ENCODE peak calls at places on chromosomes 16 and 17, in four cellular contexts. H is transverse colon, S is tibial nerve, G is A549. D is an unnamed sample. For H3K9me3, the result is how much of the 10 kb centered on the place peaks cover.

GRCh38 chr16:51665599-51665998 is 514.5 kb upstream of the SALL1 start:
- DNase-seq in H (no peak), S (no peak), G (no peak), D (no peak)

GRCh38 chr17:17839792-17840707 is 3.3 kb upstream of the SREBF1 start:
- DNase-seq in H (peak), S (peak), G (peak), D (peak)

GRCh38 chr16:588639-588888 is 1.3 kb upstream of the RAB40C start:
- DNase-seq in H (peak), S (no peak), G (no peak), D (no peak)

GRCh38 chr16:49457196-49457595 is 83.6 kb downstream of the C16orf78 start:
- DNase-seq in H (no peak), S (no peak), G (no peak), D (no peak)

GRCh38 chr17:12053552-12053951 is 32.9 kb downstream of the MAP2K4 start:
- DNase-seq in H (no peak), S (no peak), G (no peak), D (no peak)

GRCh38 chr16:73095885-73096341 is 48.0 kb upstream of the ZFHX3 start:
- DNase-seq in H (no peak), S (no peak), G (no peak), D (no peak)

GRCh38 chr17:18960803-18961511 is 9.0 kb downstream of the SLC5A10 start:
- DNase-seq in H (peak), S (peak), G (peak), D (peak)

GRCh38 chr17:79801156-79802038 is 4.5 kb upstream of the CBX8 start:
- DNase-seq in H (peak), S (no peak), G (no peak), D (no peak)

GRCh38 chr17:8941520-8941919 is 24.0 kb downstream of the PIK3R5 start:
- DNase-seq in H (peak), S (no peak), G (no peak), D (no peak)

GRCh38 chr17:56700919-56701420 is 107.5 kb downstream of the NOG start:
- DNase-seq in H (no peak), S (no peak), G (no peak), D (no peak)

GRCh38 chr16:2829501-2830354 is at the start of gene ZG16B:
- DNase-seq in H (peak), S (no peak), G (no peak), D (no peak)

GRCh38 chr16:58510097-58510775 is 5.1 kb upstream of the SETD6 start:
- DNase-seq in H (no peak), S (no peak), G (no peak), D (peak)

GRCh38 chr17:43667506-43668438 is 6.0 kb upstream of the MEOX1 start:
- DNase-seq in H (no peak), S (no peak), G (no peak), D (no peak)

GRCh38 chr16:50547340-50547865 is 793 bp upstream of the NKD1 start:
- DNase-seq in H (peak), S (no peak), G (peak), D (peak)

GRCh38 chr16:50591800-50592771 is 43.9 kb downstream of the NKD1 start:
- DNase-seq in H (peak), S (no peak), G (no peak), D (peak)

GRCh38 chr17:48554412-48555090 is 9.6 kb upstream of the HOXB2 start:
- DNase-seq in H (no peak), S (no peak), G (peak), D (peak)

GRCh38 chr16:24070851-24071250 is 185.3 kb upstream of the CACNG3 start:
- DNase-seq in H (no peak), S (no peak), G (peak), D (no peak)

GRCh38 chr17:74971069-74971841 is 1.3 kb downstream of the HID1 start:
- DNase-seq in H (no peak), S (no peak), G (no peak), D (no peak)

GRCh38 chr16:69440236-69440635 is 15.8 kb downstream of the CYB5B start:
- DNase-seq in H (no peak), S (no peak), G (no peak), D (no peak)

GRCh38 chr16:27108826-27109665 is 42.3 kb downstream of the C16orf82 start:
- DNase-seq in H (no peak), S (no peak), G (no peak), D (no peak)

GRCh38 chr17:58658804-58659713 is 32.8 kb downstream of the TEX14 start:
- DNase-seq in H (peak), S (peak), G (peak), D (peak)

GRCh38 chr17:17205368-17206148 is 575 bp downstream of the PLD6 start:
- DNase-seq in H (peak), S (peak), G (peak), D (peak)

GRCh38 chr17:32529604-32530003 is 42.8 kb downstream of the CDK5R1 start:
- DNase-seq in H (no peak), S (no peak), G (no peak), D (no peak)

GRCh38 chr16:8890549-8890921 is 8.4 kb downstream of the LITAFD start:
- DNase-seq in H (no peak), S (no peak), G (no peak), D (no peak)

GRCh38 chr16:30033270-30033669 is 2.2 kb upstream of the TLCD3B start:
- DNase-seq in H (no peak), S (no peak), G (no peak), D (no peak)

GRCh38 chr16:30656974-30657865 is 1.0 kb upstream of the FBRS start:
- DNase-seq in H (peak), S (no peak), G (peak), D (no peak)

GRCh38 chr16:27102701-27103575 is 36.2 kb downstream of the C16orf82 start:
- DNase-seq in H (no peak), S (no peak), G (no peak), D (no peak)

GRCh38 chr17:2215616-2216364 is 87.8 kb downstream of the SMG6 start:
- DNase-seq in H (peak), S (peak), G (no peak), D (peak)

GRCh38 chr17:8369944-8370343 is 6.6 kb downstream of the KRABD2 start:
- DNase-seq in H (no peak), S (no peak), G (no peak), D (no peak)

GRCh38 chr16:11799509-11800384 is 2.7 kb upstream of the ZC3H7A start:
- DNase-seq in H (no peak), S (no peak), G (no peak), D (no peak)

GRCh38 chr17:47967607-47968252 is 3.2 kb upstream of the CDK5RAP3 start:
- DNase-seq in H (peak), S (no peak), G (peak), D (no peak)

GRCh38 chr17:81665205-81666091 is 957 bp downstream of the OXLD1 start:
- DNase-seq in H (peak), S (no peak), G (peak), D (peak)

GRCh38 chr16:84738255-84739038 is 38.6 kb downstream of the USP10 start:
- DNase-seq in H (peak), S (peak), G (peak), D (peak)

DNA sequence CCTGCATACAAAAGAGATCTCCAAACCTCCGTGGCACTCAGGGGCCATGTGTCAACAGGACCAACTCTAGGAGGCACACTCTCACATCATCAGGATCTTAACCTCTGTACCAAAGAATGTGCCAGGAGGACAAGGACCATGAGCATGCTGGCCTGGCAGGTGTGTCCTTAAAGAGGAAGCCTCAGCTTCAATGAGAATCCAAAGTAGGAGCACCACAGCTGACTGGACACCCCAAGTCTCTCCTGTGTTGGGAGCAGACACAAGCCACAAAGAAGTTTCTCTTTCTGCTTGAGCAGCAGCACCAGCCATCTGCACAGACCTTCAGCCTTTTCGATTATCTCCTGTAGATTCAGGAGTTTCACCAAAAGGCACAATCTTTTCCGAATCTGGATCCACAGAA is 1734.5 kb downstream of the TP53TG3F start:
- DNase-seq in H (no peak), S (no peak), G (no peak), D (no peak)
- H3K9me3 ChIP-seq in H (under half), S (under half), G (under half), D (under half)

GRCh38 chr16:35908942-35909341 is 2449.5 kb downstream of the TP53TG3F start:
- DNase-seq in H (no peak), S (no peak), G (no peak), D (no peak)

GRCh38 chr16:35910409-35910808 is 2451.0 kb downstream of the TP53TG3F start:
- DNase-seq in H (no peak), S (no peak), G (no peak), D (no peak)

GRCh38 chr16:35911899-35912298 is 2452.5 kb downstream of the TP53TG3F start:
- DNase-seq in H (no peak), S (no peak), G (no peak), D (no peak)

GRCh38 chr16:35908152-35908551 is 2448.7 kb downstream of the TP53TG3F start:
- DNase-seq in H (no peak), S (no peak), G (no peak), D (no peak)

DNA sequence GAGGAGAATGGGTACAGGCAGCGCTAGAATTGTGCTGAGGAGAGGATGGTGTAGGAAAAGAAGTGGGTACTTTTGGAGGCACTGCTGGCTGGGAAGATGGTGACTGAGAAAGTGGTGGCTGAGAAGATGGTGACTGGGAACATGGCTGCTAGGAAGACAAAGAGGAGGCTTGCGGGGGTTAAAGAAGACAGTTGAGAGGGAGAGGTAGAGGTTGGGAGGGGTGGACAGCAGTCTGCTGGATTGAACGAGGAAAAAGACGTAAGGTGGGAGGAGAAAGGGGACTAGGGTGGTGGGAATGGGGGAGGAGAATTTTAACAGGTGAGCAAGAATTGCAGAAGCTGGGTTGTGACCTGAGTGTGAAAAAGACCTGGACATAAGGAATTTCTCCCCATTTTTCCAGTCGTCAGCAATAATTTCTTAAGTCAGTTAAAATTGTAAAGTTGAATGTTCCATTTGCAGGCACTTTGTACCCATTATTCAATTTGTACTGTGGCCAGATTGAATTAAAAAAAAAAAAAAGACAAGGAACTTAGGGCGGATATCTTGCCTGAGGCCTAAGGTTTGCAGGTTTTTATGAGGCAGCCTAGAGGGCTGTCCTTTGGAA is 2450.0 kb downstream of the TP53TG3F start:
- DNase-seq in H (no peak), S (no peak), G (no peak), D (no peak)
- TF ChIP-seq CTCF in H (no peak), S (no peak), G (no peak), D (no peak)

GRCh38 chr17:353213-353837 is 718 bp upstream of the RPH3AL start:
- DNase-seq in H (no peak), S (no peak), G (peak), D (no peak)
- TF ChIP-seq EP300 in H (no peak), S (no peak), G (peak), D (no peak)

DNA sequence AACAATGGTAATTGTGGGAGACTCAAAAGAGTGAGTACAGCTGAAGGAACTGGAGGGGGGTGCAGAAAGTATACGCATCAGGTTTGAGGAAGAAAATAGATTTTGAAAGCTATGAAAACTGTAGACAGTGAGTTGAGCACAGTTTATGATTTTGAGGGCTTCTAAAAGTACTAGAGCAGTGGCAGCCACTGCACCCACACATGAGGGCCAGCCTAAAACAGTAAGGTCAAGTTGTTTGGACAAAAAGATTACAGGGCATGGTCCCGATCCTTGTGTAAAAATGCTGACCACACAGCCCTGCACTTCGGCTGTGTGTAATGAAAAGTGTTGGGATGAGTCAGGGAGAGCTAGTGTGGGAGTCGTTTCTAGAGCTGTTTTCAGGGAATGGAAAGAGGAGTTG is 2282.1 kb downstream of the TP53TG3F start:
- DNase-seq in H (no peak), S (no peak), G (no peak), D (no peak)
- H3K9me3 ChIP-seq in H (under half), S (under half), G (under half), D (under half)

DNA sequence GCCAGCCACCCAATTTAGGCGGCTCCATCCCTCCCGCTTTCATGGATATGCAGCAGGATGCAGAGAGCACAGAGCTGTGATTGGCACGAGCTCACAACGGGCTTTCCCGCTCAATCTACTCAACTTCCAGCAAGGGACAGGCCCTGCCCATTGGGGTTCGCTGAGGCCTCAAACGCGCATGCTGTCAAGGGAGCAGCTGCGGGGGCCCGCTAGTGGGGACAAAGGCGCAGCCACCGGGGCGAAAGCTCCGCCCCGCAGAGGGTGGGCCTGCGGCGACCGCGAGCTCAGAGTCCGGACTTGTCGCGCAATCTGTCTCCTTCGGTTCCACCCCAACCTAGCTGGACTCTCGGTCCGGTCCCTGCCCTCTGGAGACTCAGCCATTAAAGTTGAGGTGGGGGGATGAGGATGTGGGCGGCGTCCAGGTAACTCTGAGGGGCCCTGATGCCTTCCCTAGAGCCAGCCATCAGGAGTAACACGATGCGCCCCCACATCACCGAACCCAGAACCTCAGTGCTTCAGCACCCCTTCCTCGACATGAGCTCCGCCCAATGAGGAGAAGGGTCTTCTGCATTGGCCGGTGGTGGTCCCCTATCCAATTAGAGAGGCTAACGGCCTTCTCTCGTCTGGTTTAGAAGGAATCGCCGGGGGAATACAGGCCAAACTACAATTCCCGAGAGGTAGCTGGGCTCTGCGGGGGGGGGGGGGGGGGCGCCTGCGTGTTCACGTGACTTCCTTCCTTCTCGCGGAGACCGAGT is 489 bp upstream of the NFATC3 start:
- DNase-seq in H (peak), S (peak), G (peak), D (peak)
- TF ChIP-seq CTCF in H (no peak), S (peak), G (no peak), D (no peak)

DNA sequence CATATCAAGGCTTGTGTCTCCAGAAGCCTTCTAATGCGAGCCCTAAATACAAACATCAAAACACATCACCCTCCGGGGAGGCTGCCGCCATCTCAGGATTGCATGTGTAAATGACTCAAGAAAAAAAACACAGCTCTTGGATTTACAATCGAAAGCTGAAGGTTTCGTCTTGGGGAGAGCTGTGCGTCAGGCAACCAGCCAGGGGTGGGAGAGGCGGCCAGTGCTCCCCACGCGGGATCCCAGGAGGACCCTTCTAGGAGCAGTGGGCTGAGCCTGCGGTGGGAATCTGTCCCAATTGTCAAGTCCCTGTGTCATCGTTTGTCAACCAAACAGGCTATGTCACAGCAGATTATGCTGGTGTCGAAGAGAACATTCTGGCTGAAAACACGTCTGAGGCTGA is 209.7 kb downstream of the ABCC12 start:
- DNase-seq in H (no peak), S (no peak), G (no peak), D (no peak)
- TF ChIP-seq EP300 in H (no peak), S (no peak), G (no peak), D (no peak)